ENCODE peak calls at places on chromosomes 5 and 9, in six cellular contexts. One of them, this sample, is unnamed.
A peak's percentile ranks its signal among the peaks of the same experiment; 100 is the strongest.

GRCh38 chr5:114450516-114450909 is 88.6 kb downstream of the KCNN2 start:
- DNase-seq in stimulated activated CD4-positive, alpha-beta T cell treated with anti-CD3 and anti-CD28 coated beads, Interleukin-12 subunit alpha, Interleukin-12 subunit beta, amount 100 ng/mL, for 48 hours: no peak
- DNase-seq in NCI-H2107: no peak
- DNase-seq in myocyte: peak; percentile 31
- DNase-seq in HS-5: no peak
- DNase-seq in globus pallidus: peak; percentile 7
- DNase-seq in this sample: no peak

GRCh38 chr9:113524460-113524859 is 60.9 kb downstream of the RGS3 start:
- DNase-seq in stimulated activated CD4-positive, alpha-beta T cell treated with anti-CD3 and anti-CD28 coated beads, Interleukin-12 subunit alpha, Interleukin-12 subunit beta, amount 100 ng/mL, for 48 hours: no peak
- DNase-seq in NCI-H2107: no peak
- DNase-seq in myocyte: peak; percentile 86
- DNase-seq in HS-5: no peak
- DNase-seq in globus pallidus: no peak
- DNase-seq in this sample: no peak

GRCh38 chr9:92727716-92728700 is 36.6 kb downstream of the BICD2 start:
- DNase-seq in stimulated activated CD4-positive, alpha-beta T cell treated with anti-CD3 and anti-CD28 coated beads, Interleukin-12 subunit alpha, Interleukin-12 subunit beta, amount 100 ng/mL, for 48 hours: no peak
- DNase-seq in NCI-H2107: no peak
- DNase-seq in myocyte: no peak
- DNase-seq in HS-5: no peak
- DNase-seq in globus pallidus: no peak
- DNase-seq in this sample: peak; percentile 50

GRCh38 chr5:29984153-29984534 is 1209.3 kb upstream of the CDH6 start:
- DNase-seq in stimulated activated CD4-positive, alpha-beta T cell treated with anti-CD3 and anti-CD28 coated beads, Interleukin-12 subunit alpha, Interleukin-12 subunit beta, amount 100 ng/mL, for 48 hours: no peak
- DNase-seq in NCI-H2107: no peak
- DNase-seq in myocyte: no peak
- DNase-seq in HS-5: no peak
- DNase-seq in globus pallidus: no peak
- DNase-seq in this sample: no peak

GRCh38 chr5:38500861-38501260 is 55.6 kb downstream of the LIFR start:
- DNase-seq in stimulated activated CD4-positive, alpha-beta T cell treated with anti-CD3 and anti-CD28 coated beads, Interleukin-12 subunit alpha, Interleukin-12 subunit beta, amount 100 ng/mL, for 48 hours: no peak
- DNase-seq in NCI-H2107: no peak
- DNase-seq in myocyte: peak; percentile 54
- DNase-seq in HS-5: peak; percentile 74
- DNase-seq in globus pallidus: no peak
- DNase-seq in this sample: peak; percentile 57

GRCh38 chr9:135343733-135344522 is 135.7 kb upstream of the PPP1R26 start:
- DNase-seq in stimulated activated CD4-positive, alpha-beta T cell treated with anti-CD3 and anti-CD28 coated beads, Interleukin-12 subunit alpha, Interleukin-12 subunit beta, amount 100 ng/mL, for 48 hours: peak; percentile 12
- DNase-seq in NCI-H2107: peak; percentile 33
- DNase-seq in myocyte: peak; percentile 9
- DNase-seq in HS-5: no peak
- DNase-seq in globus pallidus: peak; percentile 19
- DNase-seq in this sample: peak; percentile 96

GRCh38 chr5:20370061-20370460 is 382.1 kb upstream of the CDH18 start:
- DNase-seq in stimulated activated CD4-positive, alpha-beta T cell treated with anti-CD3 and anti-CD28 coated beads, Interleukin-12 subunit alpha, Interleukin-12 subunit beta, amount 100 ng/mL, for 48 hours: no peak
- DNase-seq in NCI-H2107: no peak
- DNase-seq in myocyte: no peak
- DNase-seq in HS-5: no peak
- DNase-seq in globus pallidus: no peak
- DNase-seq in this sample: no peak

GRCh38 chr9:88651682-88652633 is 117.0 kb downstream of the NXNL2 start:
- DNase-seq in stimulated activated CD4-positive, alpha-beta T cell treated with anti-CD3 and anti-CD28 coated beads, Interleukin-12 subunit alpha, Interleukin-12 subunit beta, amount 100 ng/mL, for 48 hours: no peak
- DNase-seq in NCI-H2107: no peak
- DNase-seq in myocyte: peak; percentile 94
- DNase-seq in HS-5: peak; percentile 99
- DNase-seq in globus pallidus: peak; percentile 20
- DNase-seq in this sample: peak; percentile 94

GRCh38 chr9:95462419-95463121 is 54.2 kb downstream of the PTCH1 start:
- DNase-seq in stimulated activated CD4-positive, alpha-beta T cell treated with anti-CD3 and anti-CD28 coated beads, Interleukin-12 subunit alpha, Interleukin-12 subunit beta, amount 100 ng/mL, for 48 hours: peak; percentile 69
- DNase-seq in NCI-H2107: peak; percentile 73
- DNase-seq in myocyte: peak; percentile 97
- DNase-seq in HS-5: peak; percentile 33
- DNase-seq in globus pallidus: peak; percentile 91
- DNase-seq in this sample: peak; percentile 92

GRCh38 chr5:127228540-127229184 is 61.9 kb upstream of the MEGF10 start:
- DNase-seq in stimulated activated CD4-positive, alpha-beta T cell treated with anti-CD3 and anti-CD28 coated beads, Interleukin-12 subunit alpha, Interleukin-12 subunit beta, amount 100 ng/mL, for 48 hours: no peak
- DNase-seq in NCI-H2107: no peak
- DNase-seq in myocyte: no peak
- DNase-seq in HS-5: no peak
- DNase-seq in globus pallidus: no peak
- DNase-seq in this sample: peak; percentile 59

GRCh38 chr9:76542360-76542759 is 83.4 kb downstream of the GCNT1 start:
- DNase-seq in stimulated activated CD4-positive, alpha-beta T cell treated with anti-CD3 and anti-CD28 coated beads, Interleukin-12 subunit alpha, Interleukin-12 subunit beta, amount 100 ng/mL, for 48 hours: no peak
- DNase-seq in NCI-H2107: no peak
- DNase-seq in myocyte: no peak
- DNase-seq in HS-5: no peak
- DNase-seq in globus pallidus: no peak
- DNase-seq in this sample: no peak

GRCh38 chr9:3997492-3997891 is 302.4 kb downstream of the GLIS3 start:
- DNase-seq in stimulated activated CD4-positive, alpha-beta T cell treated with anti-CD3 and anti-CD28 coated beads, Interleukin-12 subunit alpha, Interleukin-12 subunit beta, amount 100 ng/mL, for 48 hours: no peak
- DNase-seq in NCI-H2107: no peak
- DNase-seq in myocyte: no peak
- DNase-seq in HS-5: no peak
- DNase-seq in globus pallidus: no peak
- DNase-seq in this sample: no peak

GRCh38 chr5:74570250-74570649 is 70.3 kb downstream of the ENC1 start:
- DNase-seq in stimulated activated CD4-positive, alpha-beta T cell treated with anti-CD3 and anti-CD28 coated beads, Interleukin-12 subunit alpha, Interleukin-12 subunit beta, amount 100 ng/mL, for 48 hours: no peak
- DNase-seq in NCI-H2107: no peak
- DNase-seq in myocyte: no peak
- DNase-seq in HS-5: no peak
- DNase-seq in globus pallidus: no peak
- DNase-seq in this sample: no peak

GRCh38 chr5:72387985-72388384 is 67.8 kb downstream of the PTCD2 start:
- DNase-seq in stimulated activated CD4-positive, alpha-beta T cell treated with anti-CD3 and anti-CD28 coated beads, Interleukin-12 subunit alpha, Interleukin-12 subunit beta, amount 100 ng/mL, for 48 hours: no peak
- DNase-seq in NCI-H2107: no peak
- DNase-seq in myocyte: peak; percentile 73
- DNase-seq in HS-5: peak; percentile 87
- DNase-seq in globus pallidus: no peak
- DNase-seq in this sample: no peak

GRCh38 chr5:81397169-81397568 is 3.2 kb upstream of the ACOT12 start:
- DNase-seq in stimulated activated CD4-positive, alpha-beta T cell treated with anti-CD3 and anti-CD28 coated beads, Interleukin-12 subunit alpha, Interleukin-12 subunit beta, amount 100 ng/mL, for 48 hours: no peak
- DNase-seq in NCI-H2107: no peak
- DNase-seq in myocyte: peak; percentile 58
- DNase-seq in HS-5: no peak
- DNase-seq in globus pallidus: no peak
- DNase-seq in this sample: peak; percentile 73

GRCh38 chr5:130141689-130142320 is 237.5 kb downstream of the CHSY3 start:
- DNase-seq in stimulated activated CD4-positive, alpha-beta T cell treated with anti-CD3 and anti-CD28 coated beads, Interleukin-12 subunit alpha, Interleukin-12 subunit beta, amount 100 ng/mL, for 48 hours: no peak
- DNase-seq in NCI-H2107: no peak
- DNase-seq in myocyte: peak; percentile 64
- DNase-seq in HS-5: no peak
- DNase-seq in globus pallidus: peak; percentile 29
- DNase-seq in this sample: no peak

GRCh38 chr5:134568339-134568700 is 42.9 kb downstream of the JADE2 start:
- DNase-seq in stimulated activated CD4-positive, alpha-beta T cell treated with anti-CD3 and anti-CD28 coated beads, Interleukin-12 subunit alpha, Interleukin-12 subunit beta, amount 100 ng/mL, for 48 hours: no peak
- DNase-seq in NCI-H2107: no peak
- DNase-seq in myocyte: no peak
- DNase-seq in HS-5: no peak
- DNase-seq in globus pallidus: no peak
- DNase-seq in this sample: peak; percentile 44

GRCh38 chr5:10786835-10787234 is 25.8 kb upstream of the DAP start:
- DNase-seq in stimulated activated CD4-positive, alpha-beta T cell treated with anti-CD3 and anti-CD28 coated beads, Interleukin-12 subunit alpha, Interleukin-12 subunit beta, amount 100 ng/mL, for 48 hours: no peak
- DNase-seq in NCI-H2107: no peak
- DNase-seq in myocyte: no peak
- DNase-seq in HS-5: no peak
- DNase-seq in globus pallidus: no peak
- DNase-seq in this sample: no peak

GRCh38 chr5:107557051-107557658 is 113.6 kb downstream of the EFNA5 start:
- DNase-seq in stimulated activated CD4-positive, alpha-beta T cell treated with anti-CD3 and anti-CD28 coated beads, Interleukin-12 subunit alpha, Interleukin-12 subunit beta, amount 100 ng/mL, for 48 hours: no peak
- DNase-seq in NCI-H2107: no peak
- DNase-seq in myocyte: peak; percentile 95
- DNase-seq in HS-5: no peak
- DNase-seq in globus pallidus: no peak
- DNase-seq in this sample: no peak

GRCh38 chr5:154871732-154872131 is 13.3 kb downstream of the CNOT8 start:
- DNase-seq in stimulated activated CD4-positive, alpha-beta T cell treated with anti-CD3 and anti-CD28 coated beads, Interleukin-12 subunit alpha, Interleukin-12 subunit beta, amount 100 ng/mL, for 48 hours: no peak
- DNase-seq in NCI-H2107: no peak
- DNase-seq in myocyte: no peak
- DNase-seq in HS-5: no peak
- DNase-seq in globus pallidus: no peak
- DNase-seq in this sample: peak; percentile 26

GRCh38 chr9:14400658-14400995 is 86.7 kb upstream of the NFIB start:
- DNase-seq in stimulated activated CD4-positive, alpha-beta T cell treated with anti-CD3 and anti-CD28 coated beads, Interleukin-12 subunit alpha, Interleukin-12 subunit beta, amount 100 ng/mL, for 48 hours: no peak
- DNase-seq in NCI-H2107: no peak
- DNase-seq in myocyte: peak; percentile 78
- DNase-seq in HS-5: peak; percentile 61
- DNase-seq in globus pallidus: peak; percentile 90
- DNase-seq in this sample: peak; percentile 48

GRCh38 chr5:149800563-149801103 is 70.5 kb downstream of the PPARGC1B start:
- DNase-seq in stimulated activated CD4-positive, alpha-beta T cell treated with anti-CD3 and anti-CD28 coated beads, Interleukin-12 subunit alpha, Interleukin-12 subunit beta, amount 100 ng/mL, for 48 hours: no peak
- DNase-seq in NCI-H2107: no peak
- DNase-seq in myocyte: no peak
- DNase-seq in HS-5: no peak
- DNase-seq in globus pallidus: no peak
- DNase-seq in this sample: no peak

GRCh38 chr5:81183811-81184748 is 49.0 kb upstream of the CKMT2 start:
- DNase-seq in stimulated activated CD4-positive, alpha-beta T cell treated with anti-CD3 and anti-CD28 coated beads, Interleukin-12 subunit alpha, Interleukin-12 subunit beta, amount 100 ng/mL, for 48 hours: no peak
- DNase-seq in NCI-H2107: peak; percentile 3
- DNase-seq in myocyte: peak; percentile 15
- DNase-seq in HS-5: no peak
- DNase-seq in globus pallidus: peak; percentile 46
- DNase-seq in this sample: no peak

GRCh38 chr5:1797109-1797800 is 2.4 kb downstream of the MRPL36 start:
- DNase-seq in stimulated activated CD4-positive, alpha-beta T cell treated with anti-CD3 and anti-CD28 coated beads, Interleukin-12 subunit alpha, Interleukin-12 subunit beta, amount 100 ng/mL, for 48 hours: no peak
- DNase-seq in NCI-H2107: no peak
- DNase-seq in myocyte: no peak
- DNase-seq in HS-5: no peak
- DNase-seq in globus pallidus: no peak
- DNase-seq in this sample: peak; percentile 30

GRCh38 chr5:126961702-126962101 is 68.7 kb downstream of the MARCHF3 start:
- DNase-seq in stimulated activated CD4-positive, alpha-beta T cell treated with anti-CD3 and anti-CD28 coated beads, Interleukin-12 subunit alpha, Interleukin-12 subunit beta, amount 100 ng/mL, for 48 hours: no peak
- DNase-seq in NCI-H2107: no peak
- DNase-seq in myocyte: no peak
- DNase-seq in HS-5: no peak
- DNase-seq in globus pallidus: no peak
- DNase-seq in this sample: no peak

GRCh38 chr5:161400583-161400982 is 145.9 kb downstream of the GABRB2 start:
- DNase-seq in stimulated activated CD4-positive, alpha-beta T cell treated with anti-CD3 and anti-CD28 coated beads, Interleukin-12 subunit alpha, Interleukin-12 subunit beta, amount 100 ng/mL, for 48 hours: no peak
- DNase-seq in NCI-H2107: no peak
- DNase-seq in myocyte: peak; percentile 78
- DNase-seq in HS-5: no peak
- DNase-seq in globus pallidus: no peak
- DNase-seq in this sample: no peak

GRCh38 chr9:37290366-37290765 is 132.1 kb upstream of the GRHPR start:
- DNase-seq in stimulated activated CD4-positive, alpha-beta T cell treated with anti-CD3 and anti-CD28 coated beads, Interleukin-12 subunit alpha, Interleukin-12 subunit beta, amount 100 ng/mL, for 48 hours: no peak
- DNase-seq in NCI-H2107: no peak
- DNase-seq in myocyte: no peak
- DNase-seq in HS-5: no peak
- DNase-seq in globus pallidus: no peak
- DNase-seq in this sample: no peak

GRCh38 chr9:90894956-90895687 is 93.5 kb downstream of the SYK start:
- DNase-seq in stimulated activated CD4-positive, alpha-beta T cell treated with anti-CD3 and anti-CD28 coated beads, Interleukin-12 subunit alpha, Interleukin-12 subunit beta, amount 100 ng/mL, for 48 hours: no peak
- DNase-seq in NCI-H2107: no peak
- DNase-seq in myocyte: peak; percentile 70
- DNase-seq in HS-5: no peak
- DNase-seq in globus pallidus: no peak
- DNase-seq in this sample: no peak

GRCh38 chr9:69637801-69638200 is 34.4 kb downstream of the APBA1 start:
- DNase-seq in stimulated activated CD4-positive, alpha-beta T cell treated with anti-CD3 and anti-CD28 coated beads, Interleukin-12 subunit alpha, Interleukin-12 subunit beta, amount 100 ng/mL, for 48 hours: no peak
- DNase-seq in NCI-H2107: no peak
- DNase-seq in myocyte: peak; percentile 80
- DNase-seq in HS-5: peak; percentile 41
- DNase-seq in globus pallidus: peak; percentile 15
- DNase-seq in this sample: peak; percentile 82

GRCh38 chr5:54619732-54620582 is 102.4 kb downstream of the SNX18 start:
- DNase-seq in stimulated activated CD4-positive, alpha-beta T cell treated with anti-CD3 and anti-CD28 coated beads, Interleukin-12 subunit alpha, Interleukin-12 subunit beta, amount 100 ng/mL, for 48 hours: no peak
- DNase-seq in NCI-H2107: no peak
- DNase-seq in myocyte: no peak
- DNase-seq in HS-5: no peak
- DNase-seq in globus pallidus: no peak
- DNase-seq in this sample: no peak

GRCh38 chr9:32500768-32501167 is 25.2 kb downstream of the RIGI start:
- DNase-seq in stimulated activated CD4-positive, alpha-beta T cell treated with anti-CD3 and anti-CD28 coated beads, Interleukin-12 subunit alpha, Interleukin-12 subunit beta, amount 100 ng/mL, for 48 hours: no peak
- DNase-seq in NCI-H2107: no peak
- DNase-seq in myocyte: peak; percentile 37
- DNase-seq in HS-5: no peak
- DNase-seq in globus pallidus: no peak
- DNase-seq in this sample: no peak

This sample was measured in osteoblast.